ENCODE peak calls at places on chromosomes 5 and 9, in nine cellular contexts. X, S, K, P, U, O, Q, J and Z are unnamed samples.
A peak's percentile ranks its signal among the peaks of the same experiment; 100 is the strongest.

GRCh38 chr9:120080781-120081180 is 499.2 kb downstream of the CDK5RAP2 start:
- DNase-seq in K (no peak), S (no peak), O (no peak), J (no peak), P (no peak), X (no peak), Q (no peak), U (no peak), Z (no peak)

GRCh38 chr5:146697211-146697610 is 181.2 kb upstream of the GPR151 start:
- DNase-seq in S (no peak), X (no peak), Q (no peak), P (no peak), K (no peak), J (no peak), O (no peak), U (no peak), Z (no peak)

GRCh38 chr9:79569814-79570448 is 1.8 kb upstream of the TLE4 start:
- DNase-seq in P (no peak), O (no peak), U (no peak), J (no peak), Q (no peak), K (no peak), X (no peak), S (peak; percentile 18), Z (no peak)

GRCh38 chr5:131252824-131253171 is 11.1 kb upstream of the CDC42SE2 start:
- DNase-seq in Q (no peak), K (peak; percentile 42), U (no peak), P (peak; percentile 65), X (no peak), J (peak; percentile 95), S (no peak), O (peak; percentile 93), Z (peak; percentile 97)

GRCh38 chr5:69046375-69046957 is 47.3 kb upstream of the SLC30A5 start:
- DNase-seq in U (peak; percentile 68), O (no peak), S (peak; percentile 37), X (no peak), P (no peak), J (no peak), K (no peak), Q (no peak), Z (peak; percentile 31)

GRCh38 chr5:148801682-148802276 is 24.6 kb upstream of the ADRB2 start:
- DNase-seq in Q (no peak), X (no peak), U (no peak), J (no peak), P (no peak), S (no peak), O (no peak), K (no peak), Z (peak; percentile 86)

GRCh38 chr9:113633782-113634596 is 170.5 kb downstream of the RGS3 start:
- DNase-seq in U (no peak), J (peak; percentile 10), S (peak; percentile 36), P (no peak), Q (peak; percentile 25), K (no peak), O (peak; percentile 37), X (no peak), Z (no peak)

GRCh38 chr5:35753500-35753899 is 103.2 kb upstream of the IL7R start:
- DNase-seq in J (no peak), Q (no peak), P (no peak), X (no peak), O (no peak), S (no peak), K (no peak), U (no peak), Z (no peak)

GRCh38 chr9:37529111-37529510 is 43.4 kb downstream of the POLR1E start:
- DNase-seq in X (no peak), U (no peak), J (peak; percentile 91), S (no peak), Q (no peak), K (no peak), P (peak; percentile 45), O (peak; percentile 83), Z (no peak)

GRCh38 chr5:125659316-125660071 is 763.7 kb upstream of the GRAMD2B start:
- DNase-seq in K (no peak), J (peak; percentile 50), Q (no peak), P (no peak), X (no peak), O (no peak), U (no peak), S (peak; percentile 1), Z (no peak)

GRCh38 chr9:6226696-6227095 is 11.1 kb downstream of the IL33 start:
- DNase-seq in K (no peak), Q (no peak), S (peak; percentile 44), J (no peak), X (no peak), U (no peak), O (no peak), P (no peak), Z (no peak)

DNA sequence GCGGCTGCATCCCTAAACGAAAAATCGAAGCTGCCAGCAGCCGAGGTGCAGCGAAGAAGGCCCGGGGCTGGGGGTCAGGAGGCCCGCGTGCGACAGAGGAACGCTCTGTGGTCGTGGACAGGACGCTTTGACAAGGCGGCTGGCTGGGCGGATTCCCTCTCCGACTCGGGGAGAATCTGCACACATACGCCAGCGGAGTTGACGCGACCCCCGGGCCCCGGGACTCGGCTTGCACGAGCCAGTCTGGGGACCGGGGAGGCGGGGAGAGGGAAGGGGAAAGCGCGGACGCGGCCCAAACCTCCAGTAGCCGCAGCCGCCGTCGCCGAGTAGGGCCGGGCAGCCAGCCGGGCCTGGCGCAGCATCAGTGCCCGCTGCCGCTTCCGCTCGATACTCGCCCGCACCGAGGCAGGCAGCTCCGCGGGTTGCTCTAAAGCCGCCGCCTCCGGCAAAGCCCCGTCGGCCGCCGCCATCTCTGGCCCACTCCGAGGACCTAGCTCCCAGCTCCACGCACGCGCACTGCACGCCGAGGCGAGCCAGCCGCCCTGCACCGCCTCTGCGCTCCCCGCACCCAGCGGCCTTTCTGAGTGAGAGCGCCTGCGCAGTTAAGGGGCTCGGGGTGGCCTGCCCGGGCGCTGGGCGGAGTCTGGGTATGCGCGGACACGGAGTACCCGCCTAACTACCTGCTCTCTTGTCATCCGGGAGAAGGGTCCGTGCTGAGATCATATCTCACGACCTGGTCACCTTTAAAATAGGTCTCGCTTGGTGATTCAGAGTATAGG is at the start of gene XPA:
- DNase-seq in X (no peak), U (peak; percentile 95), K (peak; percentile 96), S (peak; percentile 89), O (peak; percentile 100), Q (peak; percentile 96), P (peak; percentile 98), J (peak; percentile 99), Z (peak; percentile 94)
- TF ChIP-seq POLR2A in X (no peak), U (peak; percentile 94), K (peak; percentile 95), S (peak; percentile 75), O (peak; percentile 52), Q (peak; percentile 64), P (peak; percentile 67), J (peak; percentile 87), Z (peak; percentile 87)

GRCh38 chr9:136728548-136729123 is 14.1 kb downstream of the LCN10 start:
- DNase-seq in S (peak; percentile 29), U (peak; percentile 56), X (no peak), J (no peak), P (no peak), Q (no peak), O (no peak), K (peak; percentile 42), Z (peak; percentile 62)

GRCh38 chr9:136729144-136729543 is 13.6 kb downstream of the LCN10 start:
- DNase-seq in U (peak; percentile 62), J (no peak), O (no peak), P (no peak), S (no peak), Q (no peak), K (no peak), X (no peak), Z (peak; percentile 51)

GRCh38 chr9:136726631-136727191 is 14.3 kb downstream of the DIPK1B start:
- DNase-seq in K (no peak), S (peak; percentile 31), J (peak; percentile 80), P (no peak), O (no peak), U (peak; percentile 58), X (no peak), Q (no peak), Z (peak; percentile 68)

GRCh38 chr9:136729926-136730325 is 12.8 kb downstream of the LCN10 start:
- DNase-seq in X (no peak), P (no peak), S (no peak), J (no peak), K (no peak), O (no peak), Q (no peak), U (no peak), Z (no peak)

GRCh38 chr9:136728080-136728547 is 14.6 kb downstream of the LCN10 start:
- DNase-seq in K (peak; percentile 92), O (peak; percentile 96), X (no peak), J (peak; percentile 95), S (peak; percentile 85), P (peak; percentile 92), Q (peak; percentile 92), U (peak; percentile 91), Z (peak; percentile 90)
- TF ChIP-seq POLR2A in K (peak; percentile 98), O (peak; percentile 99), X (peak; percentile 29), J (peak; percentile 99), S (peak; percentile 100), P (peak; percentile 93), Q (peak; percentile 87), U (peak; percentile 99), Z (peak; percentile 99)

GRCh38 chr5:171492781-171493180 is 73.3 kb downstream of the FGF18 start:
- DNase-seq in O (no peak), U (peak; percentile 39), P (no peak), Q (no peak), J (no peak), S (no peak), X (no peak), K (no peak), Z (no peak)

GRCh38 chr5:171495122-171495700 is 75.8 kb downstream of the FGF18 start:
- DNase-seq in K (no peak), Q (no peak), P (no peak), U (no peak), O (no peak), X (no peak), S (no peak), J (no peak), Z (no peak)

GRCh38 chr5:171493646-171494393 is 74.4 kb downstream of the FGF18 start:
- DNase-seq in P (no peak), X (no peak), Q (no peak), O (no peak), S (no peak), J (no peak), U (no peak), K (no peak), Z (no peak)

GRCh38 chr5:171496431-171496830 is 77.0 kb downstream of the FGF18 start:
- DNase-seq in U (no peak), K (no peak), X (no peak), O (no peak), P (no peak), Q (no peak), J (no peak), S (no peak), Z (no peak)

GRCh38 chr5:171494452-171495121 is 75.1 kb downstream of the FGF18 start:
- DNase-seq in U (peak; percentile 17), Q (no peak), J (peak; percentile 54), K (peak; percentile 61), S (peak; percentile 59), X (no peak), P (no peak), O (no peak), Z (peak; percentile 37)
- TF ChIP-seq POLR2A in U (no peak), Q (no peak), J (no peak), K (no peak), S (no peak), X (no peak), P (no peak), O (no peak), Z (no peak)

DNA sequence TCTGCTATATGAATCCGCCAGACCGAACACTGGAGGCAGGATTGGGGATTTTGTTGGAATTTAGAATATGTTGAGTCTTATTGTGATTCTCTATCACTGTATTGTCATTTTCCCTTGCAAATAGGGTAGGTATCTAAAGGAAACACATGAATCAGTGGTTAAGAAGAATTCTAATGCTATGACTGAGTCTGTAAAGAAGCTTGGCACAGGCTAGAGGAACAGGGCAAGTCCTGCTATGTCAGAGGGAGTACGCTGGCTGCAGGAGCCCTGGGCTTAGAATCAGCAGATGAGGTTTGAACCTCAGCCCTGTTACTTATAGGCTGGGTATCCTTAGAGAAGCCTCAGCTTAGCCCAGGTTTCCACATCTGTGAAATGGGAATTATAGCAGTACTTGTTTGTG is 198.1 kb downstream of the NR3C1 start:
- DNase-seq in S (peak; percentile 94), J (no peak), U (no peak), Q (no peak), P (no peak), X (no peak), K (no peak), O (no peak), Z (no peak)
- TF ChIP-seq POLR2A in S (no peak), J (no peak), U (no peak), Q (no peak), P (no peak), X (no peak), K (no peak), O (no peak), Z (no peak)